ENCODE peak calls at places on chromosomes 3 and 15, in seven cellular contexts. F is ovary; O is adrenal gland; H is AG04450; D is CD8-positive, alpha-beta T cell; N is MCF 10A; P is astrocyte of the spinal cord. L is an unnamed sample.

GRCh38 chr3:23669541-23670255 is 136.1 kb upstream of the UBE2E1 start:
- DNase-seq in F (no peak), O (no peak), H (no peak), D (no peak), N (peak; percentile 41), P (no peak), L (no peak)

GRCh38 chr3:195788711-195789581 is 22.8 kb downstream of the MUC4 start:
- DNase-seq in F (no peak), O (no peak), H (no peak), D (no peak), N (no peak), P (no peak), L (no peak)

GRCh38 chr3:100311011-100311410 is 23.5 kb upstream of the NIT2 start:
- DNase-seq in F (no peak), O (no peak), H (no peak), D (no peak), N (no peak), P (no peak), L (no peak)

GRCh38 chr3:14876942-14877341 is 58.2 kb downstream of the FGD5 start:
- DNase-seq in F (peak; percentile 41), O (peak; percentile 62), H (no peak), D (no peak), N (no peak), P (peak; percentile 39), L (no peak)

GRCh38 chr15:46280753-46281521 is 646.1 kb downstream of the SQOR start:
- DNase-seq in F (no peak), O (peak; percentile 16), H (no peak), D (no peak), N (no peak), P (no peak), L (no peak)

GRCh38 chr3:125061170-125061569 is 5.4 kb upstream of the HEG1 start:
- DNase-seq in F (peak; percentile 69), O (peak; percentile 82), H (no peak), D (no peak), N (no peak), P (no peak), L (peak; percentile 37)

GRCh38 chr15:82789491-82789890 is 16.4 kb downstream of the FSD2 start:
- DNase-seq in F (no peak), O (no peak), H (no peak), D (no peak), N (no peak), P (no peak), L (no peak)

GRCh38 chr3:14434541-14435151 is 32.2 kb downstream of the SLC6A6 start:
- DNase-seq in F (no peak), O (peak; percentile 78), H (no peak), D (no peak), N (no peak), P (no peak), L (no peak)

GRCh38 chr15:26841514-26841913 is 25.3 kb upstream of the GABRA5 start:
- DNase-seq in F (no peak), O (no peak), H (no peak), D (no peak), N (no peak), P (no peak), L (no peak)

GRCh38 chr15:39270976-39271375 is 309.9 kb upstream of the THBS1 start:
- DNase-seq in F (no peak), O (no peak), H (peak; percentile 78), D (no peak), N (peak; percentile 55), P (peak; percentile 88), L (peak; percentile 94)

GRCh38 chr3:157317895-157318294 is 118.8 kb upstream of the PTX3 start:
- DNase-seq in F (no peak), O (peak; percentile 5), H (no peak), D (no peak), N (no peak), P (no peak), L (no peak)

GRCh38 chr3:72279631-72280041 is 494.7 kb upstream of the PROK2 start:
- DNase-seq in F (no peak), O (no peak), H (no peak), D (no peak), N (no peak), P (no peak), L (no peak)

GRCh38 chr3:68018275-68018674 is 363.9 kb upstream of the SUCLG2 start:
- DNase-seq in F (no peak), O (no peak), H (no peak), D (no peak), N (no peak), P (no peak), L (no peak)

GRCh38 chr3:46078712-46079400 is 51.6 kb upstream of the XCR1 start:
- DNase-seq in F (peak; percentile 86), O (peak; percentile 97), H (peak; percentile 90), D (peak; percentile 82), N (peak; percentile 96), P (peak; percentile 93), L (peak; percentile 48)

GRCh38 chr3:197224034-197224444 is 74.4 kb downstream of the DLG1 start:
- DNase-seq in F (no peak), O (no peak), H (peak; percentile 30), D (no peak), N (peak; percentile 67), P (peak; percentile 66), L (no peak)

GRCh38 chr3:118102737-118103136 is 931.9 kb downstream of the IGSF11 start:
- DNase-seq in F (no peak), O (no peak), H (no peak), D (no peak), N (peak; percentile 47), P (no peak), L (no peak)

GRCh38 chr3:102098130-102098885 is 249.0 kb downstream of the NFKBIZ start:
- DNase-seq in F (no peak), O (no peak), H (no peak), D (no peak), N (no peak), P (no peak), L (no peak)

GRCh38 chr15:43210807-43211206 is 10.0 kb downstream of the EPB42 start:
- DNase-seq in F (no peak), O (no peak), H (no peak), D (no peak), N (no peak), P (no peak), L (no peak)

GRCh38 chr3:98240133-98240532 is 23.9 kb upstream of the OR5H6 start:
- DNase-seq in F (no peak), O (no peak), H (no peak), D (no peak), N (no peak), P (no peak), L (no peak)

GRCh38 chr15:89971592-89971997 is 29.5 kb upstream of the ZNF710 start:
- DNase-seq in F (peak; percentile 49), O (peak; percentile 78), H (no peak), D (peak; percentile 2), N (peak; percentile 76), P (peak; percentile 27), L (peak; percentile 4)

GRCh38 chr3:158725348-158725966 is 6.8 kb downstream of the RARRES1 start:
- DNase-seq in F (peak; percentile 70), O (peak; percentile 78), H (peak; percentile 94), D (no peak), N (peak; percentile 86), P (peak; percentile 99), L (peak; percentile 97)

DNA sequence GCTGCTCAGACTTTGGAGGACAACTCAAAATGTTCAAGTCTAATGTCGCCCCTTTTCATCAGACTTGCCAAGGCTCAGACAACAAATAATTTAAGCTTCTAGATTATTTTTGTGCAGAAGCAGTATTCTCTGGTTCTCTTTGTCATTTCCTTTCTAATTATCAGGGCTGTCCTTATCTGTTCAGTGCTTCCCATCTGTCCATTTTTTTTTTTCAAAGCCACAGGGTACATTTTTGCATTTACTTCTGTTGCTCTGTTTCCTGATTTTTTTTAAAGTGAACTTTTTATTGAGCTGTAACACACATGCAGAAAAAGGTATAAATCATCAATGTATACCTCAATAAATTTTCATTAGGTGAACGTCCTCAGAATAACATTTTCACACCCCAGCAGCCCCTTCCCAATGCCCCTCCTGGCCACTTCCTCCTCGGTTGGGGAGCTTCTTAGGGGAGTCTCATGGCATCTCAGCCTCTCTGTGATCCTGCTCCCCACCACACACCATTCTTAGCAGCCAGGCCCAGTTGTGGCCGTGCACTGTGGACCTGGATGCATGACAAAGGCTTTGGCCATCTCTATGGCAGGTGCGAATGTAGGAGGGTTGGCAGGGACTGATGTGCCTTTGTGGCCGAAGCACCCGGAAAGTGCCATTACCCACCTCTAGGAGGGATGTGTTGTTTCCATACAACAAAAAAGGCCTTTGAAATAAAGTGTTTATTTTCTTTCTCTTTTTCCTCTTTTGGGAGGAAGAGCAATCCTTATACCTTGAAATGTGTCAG is 303.5 kb upstream of the LRRFIP2 start:
- DNase-seq in F (no peak), O (no peak), H (no peak), D (no peak), N (no peak), P (no peak), L (no peak)
- TF ChIP-seq CTCF in F (no peak), O (no peak), H (no peak), D (no peak), N (no peak), P (no peak), L (no peak)

DNA sequence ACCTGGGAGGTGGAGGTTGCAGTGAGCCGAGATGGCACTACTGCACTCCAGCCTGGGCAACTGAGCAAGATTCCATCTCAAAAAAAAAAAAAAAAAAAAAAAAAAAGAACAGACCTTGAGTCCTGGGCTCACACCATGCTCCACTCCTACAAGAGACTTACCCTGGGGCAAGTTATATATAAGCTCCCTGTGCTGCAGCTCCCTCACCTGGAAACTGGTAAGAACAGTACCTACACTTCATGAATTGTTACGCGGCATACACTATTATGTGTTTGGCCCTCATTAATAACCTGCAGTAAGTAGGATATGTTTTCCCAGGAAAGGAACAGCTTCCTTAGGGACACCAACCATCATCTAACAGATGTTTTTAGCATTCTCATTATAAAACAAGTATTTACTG is 119.6 kb downstream of the FMN1 start:
- DNase-seq in F (no peak), O (no peak), H (no peak), D (no peak), N (peak; percentile 34), P (no peak), L (no peak)
- TF ChIP-seq CTCF in F (no peak), O (no peak), H (no peak), D (no peak), N (no peak), P (no peak), L (no peak)

GRCh38 chr15:31488437-31489204 is 162.0 kb downstream of the KLF13 start:
- DNase-seq in F (peak; percentile 56), O (peak; percentile 77), H (peak; percentile 81), D (no peak), N (peak; percentile 88), P (peak; percentile 87), L (no peak)
- TF ChIP-seq CTCF in F (peak; percentile 89), O (peak; percentile 96), H (peak; percentile 97), D (peak; percentile 88), N (peak; percentile 90), P (peak; percentile 79), L (peak; percentile 90)

GRCh38 chr15:25695875-25696760 is 167.0 kb downstream of the ATP10A start:
- DNase-seq in F (no peak), O (no peak), H (no peak), D (no peak), N (no peak), P (no peak), L (no peak)

GRCh38 chr15:25694823-25695312 is 168.3 kb downstream of the ATP10A start:
- DNase-seq in F (no peak), O (no peak), H (no peak), D (no peak), N (no peak), P (no peak), L (no peak)

GRCh38 chr15:25691544-25692430 is 171.3 kb downstream of the ATP10A start:
- DNase-seq in F (no peak), O (no peak), H (no peak), D (no peak), N (no peak), P (peak; percentile 45), L (no peak)

GRCh38 chr15:25693321-25694237 is 169.5 kb downstream of the ATP10A start:
- DNase-seq in F (no peak), O (peak; percentile 39), H (no peak), D (no peak), N (no peak), P (peak; percentile 26), L (no peak)

GRCh38 chr15:25694238-25694584 is 168.9 kb downstream of the ATP10A start:
- DNase-seq in F (no peak), O (no peak), H (no peak), D (no peak), N (no peak), P (no peak), L (no peak)
- TF ChIP-seq CTCF in F (no peak), O (no peak), H (no peak), D (no peak), N (no peak), P (no peak), L (no peak)

L was measured in BJ.